ENCODE peak calls at places on chromosome 16, in four cellular contexts. T, X, F and J are unnamed samples.

GRCh38 chr16:53045554-53046250 is 7.0 kb downstream of the CHD9NB start:
- DNase-seq in X (no peak), T (no peak), F (no peak), J (no peak)

GRCh38 chr16:70364399-70364798 is 17.7 kb downstream of the DDX19A start:
- DNase-seq in F (no peak), T (no peak), X (no peak), J (no peak)

GRCh38 chr16:86899757-86900156 is 321.4 kb downstream of the FOXL1 start:
- DNase-seq in T (no peak), X (no peak), F (no peak), J (no peak)

GRCh38 chr16:55045329-55046145 is 114.9 kb downstream of the IRX5 start:
- DNase-seq in X (no peak), F (no peak), T (no peak), J (no peak)

GRCh38 chr16:48479955-48480354 is 94.7 kb upstream of the SIAH1 start:
- DNase-seq in X (no peak), T (no peak), F (no peak), J (no peak)

GRCh38 chr16:55510185-55510805 is 1.4 kb downstream of the LPCAT2 start:
- DNase-seq in F (no peak), T (no peak), X (no peak), J (no peak)

GRCh38 chr16:47342055-47342454 is 118.8 kb downstream of the ITFG1 start:
- DNase-seq in X (no peak), T (no peak), F (no peak), J (no peak)

GRCh38 chr16:27684047-27684446 is 134.1 kb downstream of the KATNIP start:
- DNase-seq in T (no peak), F (no peak), X (no peak), J (no peak)

GRCh38 chr16:88002749-88003148 is 51.5 kb downstream of the BANP start:
- DNase-seq in T (no peak), X (no peak), F (no peak), J (no peak)

GRCh38 chr16:14500791-14501190 is 129.3 kb downstream of the PARN start:
- DNase-seq in X (no peak), F (no peak), T (no peak), J (no peak)

GRCh38 chr16:81140930-81141780 is 45.0 kb upstream of the GCSH start:
- DNase-seq in F (no peak), X (no peak), T (no peak), J (no peak)

GRCh38 chr16:86619263-86619935 is 41.0 kb downstream of the FOXL1 start:
- DNase-seq in T (no peak), X (no peak), F (no peak), J (no peak)

GRCh38 chr16:86504315-86505184 is 5.8 kb upstream of the FOXF1 start:
- DNase-seq in F (no peak), X (no peak), T (no peak), J (no peak)

GRCh38 chr16:23148513-23149266 is 562 bp downstream of the USP31 start:
- DNase-seq in X (peak; percentile 9), F (peak; percentile 93), T (peak; percentile 71), J (peak; percentile 62)

GRCh38 chr16:62751218-62751617 is 715.0 kb upstream of the CDH8 start:
- DNase-seq in T (no peak), F (no peak), X (no peak), J (no peak)

GRCh38 chr16:63813862-63814261 is 1308.0 kb downstream of the CDH11 start:
- DNase-seq in X (no peak), F (no peak), T (no peak), J (no peak)

GRCh38 chr16:2159052-2159838 is 3.7 kb downstream of the TRAF7 start:
- DNase-seq in T (no peak), F (no peak), X (no peak), J (no peak)

GRCh38 chr16:59540621-59541020 is 806.5 kb upstream of the GOT2 start:
- DNase-seq in T (no peak), F (no peak), X (no peak), J (no peak)

GRCh38 chr16:66427036-66427446 is at the start of gene BEAN1:
- DNase-seq in X (no peak), T (peak; percentile 67), F (no peak), J (peak; percentile 8)

GRCh38 chr16:3609895-3610697 is 1.3 kb downstream of the SLX4 start:
- DNase-seq in T (peak; percentile 32), F (no peak), X (no peak), J (no peak)
- H3K4me3 ChIP-seq in T (peak overlapping the region; percentile 77), F (peak overlapping the region; percentile 60), X (peak overlapping the region; percentile 99), J (peak overlapping the region; percentile 97)

GRCh38 chr16:84144301-84144858 is 597 bp downstream of the HSDL1 start:
- DNase-seq in T (peak; percentile 50), X (no peak), F (peak; percentile 81), J (no peak)
- TF ChIP-seq CTCF in T (peak; percentile 20), X (no peak), F (no peak), J (peak; percentile 18)

DNA sequence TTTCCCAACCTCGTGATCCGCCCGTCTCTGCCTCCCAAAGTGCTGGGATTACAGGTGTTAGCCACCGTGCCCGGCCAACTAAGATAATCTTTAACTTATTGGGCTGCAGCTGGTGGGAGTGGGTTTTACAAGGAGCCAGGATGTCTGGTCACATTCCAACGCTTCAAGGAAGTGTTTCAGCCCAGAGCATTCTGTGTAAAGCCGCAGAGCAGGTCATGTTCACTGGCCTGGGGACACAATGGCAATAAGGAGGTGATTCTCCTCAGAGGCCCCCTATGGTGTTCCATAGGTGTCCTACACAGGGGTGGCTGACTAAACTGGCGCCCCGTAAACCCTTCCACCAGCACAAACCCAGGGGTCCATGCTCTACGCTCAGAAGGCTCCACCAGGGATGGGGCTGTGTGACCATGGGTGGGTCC is 1.2 kb downstream of the QPRT start:
- DNase-seq in F (no peak), T (peak; percentile 66), X (no peak), J (no peak)
- H3K27ac ChIP-seq in F (peak overlapping the region; percentile 47), T (peak overlapping the region; percentile 99), X (no peak overlapping the region), J (no peak overlapping the region)

GRCh38 chr16:3934491-3935185 is 54.1 kb upstream of the CREBBP start:
- DNase-seq in X (no peak), T (no peak), F (no peak), J (peak; percentile 9)

GRCh38 chr16:3935921-3936320 is 55.4 kb upstream of the CREBBP start:
- DNase-seq in F (no peak), X (no peak), T (no peak), J (peak; percentile 31)

GRCh38 chr16:3937066-3937875 is 56.8 kb upstream of the CREBBP start:
- DNase-seq in F (no peak), X (no peak), T (no peak), J (peak; percentile 34)

GRCh38 chr16:3938471-3938842 is 57.9 kb upstream of the CREBBP start:
- DNase-seq in X (no peak), F (no peak), T (no peak), J (no peak)

DNA sequence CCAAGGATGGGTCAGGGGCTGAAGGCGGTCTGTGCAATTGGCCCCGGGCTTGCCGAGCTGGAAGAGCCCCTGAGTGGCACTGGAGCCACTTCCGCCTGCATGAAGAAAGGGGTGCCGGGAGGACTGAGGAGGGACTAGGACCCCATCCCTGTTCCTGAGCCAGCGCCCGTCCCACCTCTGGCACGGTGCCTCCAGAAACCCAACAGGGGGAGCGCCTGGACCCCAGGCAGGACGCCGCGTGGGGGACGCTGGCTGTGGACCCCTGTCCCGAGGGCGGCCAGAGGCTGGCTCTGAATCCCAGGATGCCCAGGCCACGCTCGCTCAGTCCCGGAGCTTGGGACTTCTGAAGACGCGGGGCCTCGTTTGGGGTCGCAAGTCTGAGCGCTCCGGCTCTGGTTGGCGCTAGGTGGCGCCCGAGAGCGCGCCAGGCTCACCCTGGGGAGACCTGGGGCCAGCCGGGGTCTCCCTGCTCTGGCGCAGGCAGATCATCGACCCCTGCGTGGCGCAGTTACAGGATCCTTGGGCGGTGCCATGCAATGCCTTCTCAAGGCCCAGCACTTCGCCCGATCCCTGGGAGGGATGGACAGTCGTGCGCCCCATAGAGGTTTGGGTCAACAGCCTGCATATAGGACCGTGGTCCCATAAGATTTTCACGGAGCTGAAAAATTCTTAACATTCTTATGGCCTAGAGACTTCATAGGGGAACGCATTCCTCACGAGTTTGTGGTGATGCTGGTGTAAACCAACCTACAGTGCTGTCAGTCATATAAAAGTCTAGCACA is 58.5 kb upstream of the CREBBP start:
- DNase-seq in X (no peak), T (peak; percentile 80), F (no peak), J (peak; percentile 42)
- H3K4me3 ChIP-seq in X (peak overlapping the region; percentile 40), T (no peak overlapping the region), F (peak overlapping the region; percentile 54), J (peak overlapping the region; percentile 38)

GRCh38 chr16:11101695-11102522 is 154.1 kb downstream of the SOCS1 start:
- DNase-seq in T (peak; percentile 52), F (no peak), X (no peak), J (no peak)
- TF ChIP-seq CTCF in T (peak; percentile 36), F (no peak), X (no peak), J (no peak)

DNA sequence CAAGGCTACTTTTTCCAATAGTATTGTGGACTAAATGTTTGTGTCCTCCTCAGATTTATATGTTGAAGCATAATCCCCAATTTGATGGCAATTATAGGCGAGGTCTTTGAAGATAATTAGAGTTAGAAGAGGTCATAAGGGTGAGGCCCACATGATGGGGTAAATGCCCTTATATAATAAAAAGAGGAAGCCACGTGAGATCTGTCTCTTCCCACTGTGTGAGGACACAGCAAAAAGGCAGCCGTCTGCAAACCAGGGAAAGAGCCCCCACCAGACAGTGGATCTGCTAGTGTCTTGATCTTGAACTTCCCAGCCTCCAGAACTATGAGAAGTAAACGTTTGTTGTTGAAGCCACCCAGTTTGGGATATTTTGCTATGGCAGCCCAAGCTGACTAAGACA is 76.0 kb downstream of the LYRM1 start:
- DNase-seq in F (no peak), T (no peak), X (no peak), J (no peak)
- H3K27ac ChIP-seq in F (no peak overlapping the region), T (no peak overlapping the region), X (no peak overlapping the region), J (no peak overlapping the region)

GRCh38 chr16:525123-525519 is 2.4 kb upstream of the CAPN15 start:
- DNase-seq in X (no peak), F (no peak), T (no peak), J (no peak)
- H3K4me3 ChIP-seq in X (peak overlapping the region; percentile 69), F (no peak overlapping the region), T (no peak overlapping the region), J (no peak overlapping the region)